ENCODE peak calls at places on chromosomes 16 and 17, in ten cellular contexts. One of them, this sample, is unnamed.

GRCh38 chr17:68484458-68484857 is 27.2 kb upstream of the WIPI1 start:
- DNase-seq in NCI-H226: no peak
- DNase-seq in astrocyte of the spinal cord: no peak
- DNase-seq in stimulated activated CD8-positive, alpha-beta memory T cell treated with anti-CD3 and anti-CD28 coated beads, Interleukin-4, amount 100 ng/mL, for 24 hours: no peak
- DNase-seq in stimulated activated CD4-positive, alpha-beta T cell treated with anti-CD3 and anti-CD28 coated beads, TNF-alpha, amount 100 ng/mL, for 1 hour: no peak
- DNase-seq in T-cell: no peak
- DNase-seq in activated CD4-positive, CD25-positive, alpha-beta regulatory T cell treated with anti-CD3 and anti-CD28 coated beads, Interleukin-2, amount 50 U/mL, for 72 hours: no peak
- DNase-seq in GM10248: no peak
- DNase-seq in adrenal gland: no peak
- DNase-seq in germinal center: no peak
- DNase-seq in this sample: no peak

GRCh38 chr16:84117482-84117843 is 721 bp upstream of the MBTPS1 start:
- DNase-seq in NCI-H226: no peak
- DNase-seq in astrocyte of the spinal cord: peak; percentile 52
- DNase-seq in stimulated activated CD8-positive, alpha-beta memory T cell treated with anti-CD3 and anti-CD28 coated beads, Interleukin-4, amount 100 ng/mL, for 24 hours: peak; percentile 17
- DNase-seq in stimulated activated CD4-positive, alpha-beta T cell treated with anti-CD3 and anti-CD28 coated beads, TNF-alpha, amount 100 ng/mL, for 1 hour: no peak
- DNase-seq in T-cell: peak; percentile 26
- DNase-seq in activated CD4-positive, CD25-positive, alpha-beta regulatory T cell treated with anti-CD3 and anti-CD28 coated beads, Interleukin-2, amount 50 U/mL, for 72 hours: no peak
- DNase-seq in GM10248: peak; percentile 47
- DNase-seq in adrenal gland: no peak
- DNase-seq in germinal center: peak; percentile 49
- DNase-seq in this sample: no peak

GRCh38 chr16:53065436-53066165 is 10.8 kb downstream of the CHD9 start:
- DNase-seq in NCI-H226: no peak
- DNase-seq in astrocyte of the spinal cord: no peak
- DNase-seq in stimulated activated CD8-positive, alpha-beta memory T cell treated with anti-CD3 and anti-CD28 coated beads, Interleukin-4, amount 100 ng/mL, for 24 hours: no peak
- DNase-seq in stimulated activated CD4-positive, alpha-beta T cell treated with anti-CD3 and anti-CD28 coated beads, TNF-alpha, amount 100 ng/mL, for 1 hour: no peak
- DNase-seq in T-cell: no peak
- DNase-seq in activated CD4-positive, CD25-positive, alpha-beta regulatory T cell treated with anti-CD3 and anti-CD28 coated beads, Interleukin-2, amount 50 U/mL, for 72 hours: no peak
- DNase-seq in GM10248: no peak
- DNase-seq in adrenal gland: no peak
- DNase-seq in germinal center: no peak
- DNase-seq in this sample: no peak

GRCh38 chr16:12467418-12468210 is 336.1 kb downstream of the CPPED1 start:
- DNase-seq in NCI-H226: no peak
- DNase-seq in astrocyte of the spinal cord: no peak
- DNase-seq in stimulated activated CD8-positive, alpha-beta memory T cell treated with anti-CD3 and anti-CD28 coated beads, Interleukin-4, amount 100 ng/mL, for 24 hours: no peak
- DNase-seq in stimulated activated CD4-positive, alpha-beta T cell treated with anti-CD3 and anti-CD28 coated beads, TNF-alpha, amount 100 ng/mL, for 1 hour: no peak
- DNase-seq in T-cell: no peak
- DNase-seq in activated CD4-positive, CD25-positive, alpha-beta regulatory T cell treated with anti-CD3 and anti-CD28 coated beads, Interleukin-2, amount 50 U/mL, for 72 hours: no peak
- DNase-seq in GM10248: no peak
- DNase-seq in adrenal gland: no peak
- DNase-seq in germinal center: no peak
- DNase-seq in this sample: no peak

GRCh38 chr16:67397451-67397801 is 4.1 kb upstream of the TPPP3 start:
- DNase-seq in NCI-H226: no peak
- DNase-seq in astrocyte of the spinal cord: no peak
- DNase-seq in stimulated activated CD8-positive, alpha-beta memory T cell treated with anti-CD3 and anti-CD28 coated beads, Interleukin-4, amount 100 ng/mL, for 24 hours: no peak
- DNase-seq in stimulated activated CD4-positive, alpha-beta T cell treated with anti-CD3 and anti-CD28 coated beads, TNF-alpha, amount 100 ng/mL, for 1 hour: no peak
- DNase-seq in T-cell: no peak
- DNase-seq in activated CD4-positive, CD25-positive, alpha-beta regulatory T cell treated with anti-CD3 and anti-CD28 coated beads, Interleukin-2, amount 50 U/mL, for 72 hours: no peak
- DNase-seq in GM10248: no peak
- DNase-seq in adrenal gland: no peak
- DNase-seq in germinal center: no peak
- DNase-seq in this sample: no peak

GRCh38 chr16:55081622-55082593 is 151.2 kb downstream of the IRX5 start:
- DNase-seq in NCI-H226: no peak
- DNase-seq in astrocyte of the spinal cord: no peak
- DNase-seq in stimulated activated CD8-positive, alpha-beta memory T cell treated with anti-CD3 and anti-CD28 coated beads, Interleukin-4, amount 100 ng/mL, for 24 hours: no peak
- DNase-seq in stimulated activated CD4-positive, alpha-beta T cell treated with anti-CD3 and anti-CD28 coated beads, TNF-alpha, amount 100 ng/mL, for 1 hour: no peak
- DNase-seq in T-cell: no peak
- DNase-seq in activated CD4-positive, CD25-positive, alpha-beta regulatory T cell treated with anti-CD3 and anti-CD28 coated beads, Interleukin-2, amount 50 U/mL, for 72 hours: no peak
- DNase-seq in GM10248: no peak
- DNase-seq in adrenal gland: no peak
- DNase-seq in germinal center: no peak
- DNase-seq in this sample: no peak

GRCh38 chr17:9299695-9300094 is 275.9 kb downstream of the STX8 start:
- DNase-seq in NCI-H226: no peak
- DNase-seq in astrocyte of the spinal cord: no peak
- DNase-seq in stimulated activated CD8-positive, alpha-beta memory T cell treated with anti-CD3 and anti-CD28 coated beads, Interleukin-4, amount 100 ng/mL, for 24 hours: no peak
- DNase-seq in stimulated activated CD4-positive, alpha-beta T cell treated with anti-CD3 and anti-CD28 coated beads, TNF-alpha, amount 100 ng/mL, for 1 hour: no peak
- DNase-seq in T-cell: no peak
- DNase-seq in activated CD4-positive, CD25-positive, alpha-beta regulatory T cell treated with anti-CD3 and anti-CD28 coated beads, Interleukin-2, amount 50 U/mL, for 72 hours: no peak
- DNase-seq in GM10248: no peak
- DNase-seq in adrenal gland: no peak
- DNase-seq in germinal center: no peak
- DNase-seq in this sample: no peak

GRCh38 chr17:67076290-67076689 is 31.9 kb downstream of the CACNG1 start:
- DNase-seq in NCI-H226: no peak
- DNase-seq in astrocyte of the spinal cord: no peak
- DNase-seq in stimulated activated CD8-positive, alpha-beta memory T cell treated with anti-CD3 and anti-CD28 coated beads, Interleukin-4, amount 100 ng/mL, for 24 hours: no peak
- DNase-seq in stimulated activated CD4-positive, alpha-beta T cell treated with anti-CD3 and anti-CD28 coated beads, TNF-alpha, amount 100 ng/mL, for 1 hour: no peak
- DNase-seq in T-cell: no peak
- DNase-seq in activated CD4-positive, CD25-positive, alpha-beta regulatory T cell treated with anti-CD3 and anti-CD28 coated beads, Interleukin-2, amount 50 U/mL, for 72 hours: no peak
- DNase-seq in GM10248: no peak
- DNase-seq in adrenal gland: no peak
- DNase-seq in germinal center: no peak
- DNase-seq in this sample: no peak

GRCh38 chr16:85332175-85332574 is 219.9 kb upstream of the CIBAR2 start:
- DNase-seq in NCI-H226: no peak
- DNase-seq in astrocyte of the spinal cord: no peak
- DNase-seq in stimulated activated CD8-positive, alpha-beta memory T cell treated with anti-CD3 and anti-CD28 coated beads, Interleukin-4, amount 100 ng/mL, for 24 hours: no peak
- DNase-seq in stimulated activated CD4-positive, alpha-beta T cell treated with anti-CD3 and anti-CD28 coated beads, TNF-alpha, amount 100 ng/mL, for 1 hour: no peak
- DNase-seq in T-cell: no peak
- DNase-seq in activated CD4-positive, CD25-positive, alpha-beta regulatory T cell treated with anti-CD3 and anti-CD28 coated beads, Interleukin-2, amount 50 U/mL, for 72 hours: no peak
- DNase-seq in GM10248: no peak
- DNase-seq in adrenal gland: no peak
- DNase-seq in germinal center: no peak
- DNase-seq in this sample: no peak

GRCh38 chr16:24117680-24118079 is 138.5 kb upstream of the CACNG3 start:
- DNase-seq in NCI-H226: no peak
- DNase-seq in astrocyte of the spinal cord: no peak
- DNase-seq in stimulated activated CD8-positive, alpha-beta memory T cell treated with anti-CD3 and anti-CD28 coated beads, Interleukin-4, amount 100 ng/mL, for 24 hours: no peak
- DNase-seq in stimulated activated CD4-positive, alpha-beta T cell treated with anti-CD3 and anti-CD28 coated beads, TNF-alpha, amount 100 ng/mL, for 1 hour: no peak
- DNase-seq in T-cell: no peak
- DNase-seq in activated CD4-positive, CD25-positive, alpha-beta regulatory T cell treated with anti-CD3 and anti-CD28 coated beads, Interleukin-2, amount 50 U/mL, for 72 hours: no peak
- DNase-seq in GM10248: no peak
- DNase-seq in adrenal gland: no peak
- DNase-seq in germinal center: no peak
- DNase-seq in this sample: no peak

GRCh38 chr17:5118219-5118618 is 2.4 kb downstream of the USP6 start:
- DNase-seq in NCI-H226: no peak
- DNase-seq in astrocyte of the spinal cord: no peak
- DNase-seq in stimulated activated CD8-positive, alpha-beta memory T cell treated with anti-CD3 and anti-CD28 coated beads, Interleukin-4, amount 100 ng/mL, for 24 hours: no peak
- DNase-seq in stimulated activated CD4-positive, alpha-beta T cell treated with anti-CD3 and anti-CD28 coated beads, TNF-alpha, amount 100 ng/mL, for 1 hour: no peak
- DNase-seq in T-cell: no peak
- DNase-seq in activated CD4-positive, CD25-positive, alpha-beta regulatory T cell treated with anti-CD3 and anti-CD28 coated beads, Interleukin-2, amount 50 U/mL, for 72 hours: no peak
- DNase-seq in GM10248: no peak
- DNase-seq in adrenal gland: no peak
- DNase-seq in germinal center: no peak
- DNase-seq in this sample: no peak

GRCh38 chr17:78746263-78746948 is 35.7 kb downstream of the CYTH1 start:
- DNase-seq in NCI-H226: no peak
- DNase-seq in astrocyte of the spinal cord: no peak
- DNase-seq in stimulated activated CD8-positive, alpha-beta memory T cell treated with anti-CD3 and anti-CD28 coated beads, Interleukin-4, amount 100 ng/mL, for 24 hours: no peak
- DNase-seq in stimulated activated CD4-positive, alpha-beta T cell treated with anti-CD3 and anti-CD28 coated beads, TNF-alpha, amount 100 ng/mL, for 1 hour: no peak
- DNase-seq in T-cell: no peak
- DNase-seq in activated CD4-positive, CD25-positive, alpha-beta regulatory T cell treated with anti-CD3 and anti-CD28 coated beads, Interleukin-2, amount 50 U/mL, for 72 hours: no peak
- DNase-seq in GM10248: no peak
- DNase-seq in adrenal gland: no peak
- DNase-seq in germinal center: no peak
- DNase-seq in this sample: no peak

GRCh38 chr17:69066482-69066881 is 5.8 kb upstream of the ABCA9 start:
- DNase-seq in NCI-H226: no peak
- DNase-seq in astrocyte of the spinal cord: no peak
- DNase-seq in stimulated activated CD8-positive, alpha-beta memory T cell treated with anti-CD3 and anti-CD28 coated beads, Interleukin-4, amount 100 ng/mL, for 24 hours: no peak
- DNase-seq in stimulated activated CD4-positive, alpha-beta T cell treated with anti-CD3 and anti-CD28 coated beads, TNF-alpha, amount 100 ng/mL, for 1 hour: no peak
- DNase-seq in T-cell: no peak
- DNase-seq in activated CD4-positive, CD25-positive, alpha-beta regulatory T cell treated with anti-CD3 and anti-CD28 coated beads, Interleukin-2, amount 50 U/mL, for 72 hours: no peak
- DNase-seq in GM10248: no peak
- DNase-seq in adrenal gland: no peak
- DNase-seq in germinal center: no peak
- DNase-seq in this sample: no peak

GRCh38 chr16:28845173-28846079 is 722 bp downstream of the TUFM start:
- DNase-seq in NCI-H226: peak; percentile 64
- DNase-seq in astrocyte of the spinal cord: peak; percentile 18
- DNase-seq in stimulated activated CD8-positive, alpha-beta memory T cell treated with anti-CD3 and anti-CD28 coated beads, Interleukin-4, amount 100 ng/mL, for 24 hours: peak; percentile 24
- DNase-seq in stimulated activated CD4-positive, alpha-beta T cell treated with anti-CD3 and anti-CD28 coated beads, TNF-alpha, amount 100 ng/mL, for 1 hour: no peak
- DNase-seq in T-cell: no peak
- DNase-seq in activated CD4-positive, CD25-positive, alpha-beta regulatory T cell treated with anti-CD3 and anti-CD28 coated beads, Interleukin-2, amount 50 U/mL, for 72 hours: peak; percentile 38
- DNase-seq in GM10248: peak; percentile 42
- DNase-seq in adrenal gland: no peak
- DNase-seq in germinal center: peak; percentile 53
- DNase-seq in this sample: no peak

GRCh38 chr17:38844261-38844757 is 9.2 kb downstream of the RPL23 start:
- DNase-seq in NCI-H226: no peak
- DNase-seq in astrocyte of the spinal cord: no peak
- DNase-seq in stimulated activated CD8-positive, alpha-beta memory T cell treated with anti-CD3 and anti-CD28 coated beads, Interleukin-4, amount 100 ng/mL, for 24 hours: no peak
- DNase-seq in stimulated activated CD4-positive, alpha-beta T cell treated with anti-CD3 and anti-CD28 coated beads, TNF-alpha, amount 100 ng/mL, for 1 hour: no peak
- DNase-seq in T-cell: no peak
- DNase-seq in activated CD4-positive, CD25-positive, alpha-beta regulatory T cell treated with anti-CD3 and anti-CD28 coated beads, Interleukin-2, amount 50 U/mL, for 72 hours: no peak
- DNase-seq in GM10248: no peak
- DNase-seq in adrenal gland: peak; percentile 83
- DNase-seq in germinal center: no peak
- DNase-seq in this sample: no peak

GRCh38 chr17:50549969-50550368 is 3.0 kb downstream of the SPATA20 start:
- DNase-seq in NCI-H226: no peak
- DNase-seq in astrocyte of the spinal cord: no peak
- DNase-seq in stimulated activated CD8-positive, alpha-beta memory T cell treated with anti-CD3 and anti-CD28 coated beads, Interleukin-4, amount 100 ng/mL, for 24 hours: no peak
- DNase-seq in stimulated activated CD4-positive, alpha-beta T cell treated with anti-CD3 and anti-CD28 coated beads, TNF-alpha, amount 100 ng/mL, for 1 hour: no peak
- DNase-seq in T-cell: no peak
- DNase-seq in activated CD4-positive, CD25-positive, alpha-beta regulatory T cell treated with anti-CD3 and anti-CD28 coated beads, Interleukin-2, amount 50 U/mL, for 72 hours: no peak
- DNase-seq in GM10248: no peak
- DNase-seq in adrenal gland: no peak
- DNase-seq in germinal center: no peak
- DNase-seq in this sample: no peak

GRCh38 chr16:48611329-48612137 is 1.6 kb upstream of the N4BP1 start:
- DNase-seq in NCI-H226: peak; percentile 45
- DNase-seq in astrocyte of the spinal cord: no peak
- DNase-seq in stimulated activated CD8-positive, alpha-beta memory T cell treated with anti-CD3 and anti-CD28 coated beads, Interleukin-4, amount 100 ng/mL, for 24 hours: peak; percentile 52
- DNase-seq in stimulated activated CD4-positive, alpha-beta T cell treated with anti-CD3 and anti-CD28 coated beads, TNF-alpha, amount 100 ng/mL, for 1 hour: peak; percentile 53
- DNase-seq in T-cell: peak; percentile 92
- DNase-seq in activated CD4-positive, CD25-positive, alpha-beta regulatory T cell treated with anti-CD3 and anti-CD28 coated beads, Interleukin-2, amount 50 U/mL, for 72 hours: peak; percentile 74
- DNase-seq in GM10248: peak; percentile 53
- DNase-seq in adrenal gland: no peak
- DNase-seq in germinal center: no peak
- DNase-seq in this sample: no peak

GRCh38 chr17:82812058-82812457 is 27.8 kb downstream of the ZNF750 start:
- DNase-seq in NCI-H226: no peak
- DNase-seq in astrocyte of the spinal cord: no peak
- DNase-seq in stimulated activated CD8-positive, alpha-beta memory T cell treated with anti-CD3 and anti-CD28 coated beads, Interleukin-4, amount 100 ng/mL, for 24 hours: no peak
- DNase-seq in stimulated activated CD4-positive, alpha-beta T cell treated with anti-CD3 and anti-CD28 coated beads, TNF-alpha, amount 100 ng/mL, for 1 hour: no peak
- DNase-seq in T-cell: no peak
- DNase-seq in activated CD4-positive, CD25-positive, alpha-beta regulatory T cell treated with anti-CD3 and anti-CD28 coated beads, Interleukin-2, amount 50 U/mL, for 72 hours: no peak
- DNase-seq in GM10248: no peak
- DNase-seq in adrenal gland: no peak
- DNase-seq in germinal center: no peak
- DNase-seq in this sample: no peak

GRCh38 chr17:66507103-66507923 is 204.9 kb downstream of the PRKCA start:
- DNase-seq in NCI-H226: peak; percentile 68
- DNase-seq in astrocyte of the spinal cord: peak; percentile 87
- DNase-seq in stimulated activated CD8-positive, alpha-beta memory T cell treated with anti-CD3 and anti-CD28 coated beads, Interleukin-4, amount 100 ng/mL, for 24 hours: no peak
- DNase-seq in stimulated activated CD4-positive, alpha-beta T cell treated with anti-CD3 and anti-CD28 coated beads, TNF-alpha, amount 100 ng/mL, for 1 hour: no peak
- DNase-seq in T-cell: no peak
- DNase-seq in activated CD4-positive, CD25-positive, alpha-beta regulatory T cell treated with anti-CD3 and anti-CD28 coated beads, Interleukin-2, amount 50 U/mL, for 72 hours: no peak
- DNase-seq in GM10248: no peak
- DNase-seq in adrenal gland: peak; percentile 78
- DNase-seq in germinal center: no peak
- DNase-seq in this sample: no peak

GRCh38 chr17:4407216-4407615 is 26.5 kb upstream of the SPNS3 start:
- DNase-seq in NCI-H226: peak; percentile 83
- DNase-seq in astrocyte of the spinal cord: no peak
- DNase-seq in stimulated activated CD8-positive, alpha-beta memory T cell treated with anti-CD3 and anti-CD28 coated beads, Interleukin-4, amount 100 ng/mL, for 24 hours: no peak
- DNase-seq in stimulated activated CD4-positive, alpha-beta T cell treated with anti-CD3 and anti-CD28 coated beads, TNF-alpha, amount 100 ng/mL, for 1 hour: no peak
- DNase-seq in T-cell: no peak
- DNase-seq in activated CD4-positive, CD25-positive, alpha-beta regulatory T cell treated with anti-CD3 and anti-CD28 coated beads, Interleukin-2, amount 50 U/mL, for 72 hours: no peak
- DNase-seq in GM10248: no peak
- DNase-seq in adrenal gland: no peak
- DNase-seq in germinal center: no peak
- DNase-seq in this sample: no peak

GRCh38 chr16:89190150-89190958 is 10.0 kb downstream of the SLC22A31 start:
- DNase-seq in NCI-H226: no peak
- DNase-seq in astrocyte of the spinal cord: no peak
- DNase-seq in stimulated activated CD8-positive, alpha-beta memory T cell treated with anti-CD3 and anti-CD28 coated beads, Interleukin-4, amount 100 ng/mL, for 24 hours: no peak
- DNase-seq in stimulated activated CD4-positive, alpha-beta T cell treated with anti-CD3 and anti-CD28 coated beads, TNF-alpha, amount 100 ng/mL, for 1 hour: no peak
- DNase-seq in T-cell: no peak
- DNase-seq in activated CD4-positive, CD25-positive, alpha-beta regulatory T cell treated with anti-CD3 and anti-CD28 coated beads, Interleukin-2, amount 50 U/mL, for 72 hours: peak; percentile 26
- DNase-seq in GM10248: no peak
- DNase-seq in adrenal gland: no peak
- DNase-seq in germinal center: no peak
- DNase-seq in this sample: no peak

GRCh38 chr17:7019839-7020519 is 2.9 kb upstream of the BCL6B start:
- DNase-seq in NCI-H226: no peak
- DNase-seq in astrocyte of the spinal cord: peak; percentile 61
- DNase-seq in stimulated activated CD8-positive, alpha-beta memory T cell treated with anti-CD3 and anti-CD28 coated beads, Interleukin-4, amount 100 ng/mL, for 24 hours: no peak
- DNase-seq in stimulated activated CD4-positive, alpha-beta T cell treated with anti-CD3 and anti-CD28 coated beads, TNF-alpha, amount 100 ng/mL, for 1 hour: no peak
- DNase-seq in T-cell: no peak
- DNase-seq in activated CD4-positive, CD25-positive, alpha-beta regulatory T cell treated with anti-CD3 and anti-CD28 coated beads, Interleukin-2, amount 50 U/mL, for 72 hours: no peak
- DNase-seq in GM10248: no peak
- DNase-seq in adrenal gland: peak; percentile 67
- DNase-seq in germinal center: no peak
- DNase-seq in this sample: no peak

GRCh38 chr16:50708373-50709060 is 15.1 kb downstream of the NOD2 start:
- DNase-seq in NCI-H226: no peak
- DNase-seq in astrocyte of the spinal cord: no peak
- DNase-seq in stimulated activated CD8-positive, alpha-beta memory T cell treated with anti-CD3 and anti-CD28 coated beads, Interleukin-4, amount 100 ng/mL, for 24 hours: no peak
- DNase-seq in stimulated activated CD4-positive, alpha-beta T cell treated with anti-CD3 and anti-CD28 coated beads, TNF-alpha, amount 100 ng/mL, for 1 hour: no peak
- DNase-seq in T-cell: no peak
- DNase-seq in activated CD4-positive, CD25-positive, alpha-beta regulatory T cell treated with anti-CD3 and anti-CD28 coated beads, Interleukin-2, amount 50 U/mL, for 72 hours: no peak
- DNase-seq in GM10248: no peak
- DNase-seq in adrenal gland: peak; percentile 14
- DNase-seq in germinal center: no peak
- DNase-seq in this sample: no peak

GRCh38 chr17:77644981-77645380 is 313.5 kb upstream of the TNRC6C start:
- DNase-seq in NCI-H226: no peak
- DNase-seq in astrocyte of the spinal cord: no peak
- DNase-seq in stimulated activated CD8-positive, alpha-beta memory T cell treated with anti-CD3 and anti-CD28 coated beads, Interleukin-4, amount 100 ng/mL, for 24 hours: peak; percentile 14
- DNase-seq in stimulated activated CD4-positive, alpha-beta T cell treated with anti-CD3 and anti-CD28 coated beads, TNF-alpha, amount 100 ng/mL, for 1 hour: peak; percentile 3
- DNase-seq in T-cell: peak; percentile 29
- DNase-seq in activated CD4-positive, CD25-positive, alpha-beta regulatory T cell treated with anti-CD3 and anti-CD28 coated beads, Interleukin-2, amount 50 U/mL, for 72 hours: no peak
- DNase-seq in GM10248: no peak
- DNase-seq in adrenal gland: no peak
- DNase-seq in germinal center: no peak
- DNase-seq in this sample: no peak

GRCh38 chr16:89552913-89553312 is 7.6 kb upstream of the RPL13 start:
- DNase-seq in NCI-H226: no peak
- DNase-seq in astrocyte of the spinal cord: no peak
- DNase-seq in stimulated activated CD8-positive, alpha-beta memory T cell treated with anti-CD3 and anti-CD28 coated beads, Interleukin-4, amount 100 ng/mL, for 24 hours: no peak
- DNase-seq in stimulated activated CD4-positive, alpha-beta T cell treated with anti-CD3 and anti-CD28 coated beads, TNF-alpha, amount 100 ng/mL, for 1 hour: no peak
- DNase-seq in T-cell: no peak
- DNase-seq in activated CD4-positive, CD25-positive, alpha-beta regulatory T cell treated with anti-CD3 and anti-CD28 coated beads, Interleukin-2, amount 50 U/mL, for 72 hours: no peak
- DNase-seq in GM10248: no peak
- DNase-seq in adrenal gland: no peak
- DNase-seq in germinal center: no peak
- DNase-seq in this sample: no peak

This sample was measured in GM12892.